ENCODE peak calls at places on chromosomes 1 and 21, in eight cellular contexts. A, O, K, D, W, F, E and X are unnamed samples.
A peak's percentile ranks its signal among the peaks of the same experiment; 100 is the strongest.

GRCh38 chr1:112696578-112697320 is 10.2 kb downstream of the RHOC start:
- DNase-seq in F (no peak), K (no peak), D (no peak), O (no peak), A (no peak), W (no peak), E (no peak), X (no peak)

GRCh38 chr1:8660455-8660854 is 157.0 kb downstream of the RERE start:
- DNase-seq in E (no peak), A (peak; percentile 26), F (peak; percentile 93), K (no peak), D (peak; percentile 71), W (peak; percentile 91), O (no peak), X (peak; percentile 54)

GRCh38 chr1:210330279-210330866 is 1.7 kb downstream of the HHAT start:
- DNase-seq in E (no peak), A (no peak), F (peak; percentile 22), W (no peak), O (peak; percentile 27), K (no peak), D (no peak), X (no peak)

GRCh38 chr21:37257967-37258877 is 8.9 kb downstream of the VPS26C start:
- DNase-seq in E (peak; percentile 86), F (peak; percentile 69), O (peak; percentile 81), K (peak; percentile 97), A (peak; percentile 85), D (peak; percentile 52), W (peak; percentile 52), X (peak; percentile 58)

GRCh38 chr1:118878661-118879060 is 109.5 kb downstream of the TBX15 start:
- DNase-seq in F (no peak), E (no peak), O (no peak), D (no peak), K (no peak), W (no peak), A (no peak), X (no peak)

GRCh38 chr1:206580438-206581113 is 31.7 kb downstream of the EIF2D start:
- DNase-seq in K (no peak), O (no peak), W (no peak), E (no peak), A (no peak), D (no peak), F (no peak), X (no peak)

GRCh38 chr21:14846619-14847018 is 218.2 kb downstream of the NRIP1 start:
- DNase-seq in W (no peak), K (no peak), O (no peak), A (no peak), F (no peak), E (no peak), D (no peak), X (no peak)

GRCh38 chr1:168234846-168235547 is 9.2 kb downstream of the SFT2D2 start:
- DNase-seq in K (peak; percentile 61), D (no peak), E (peak; percentile 52), A (peak; percentile 53), F (peak; percentile 61), W (peak; percentile 64), O (peak; percentile 20), X (no peak)

GRCh38 chr1:14660795-14661194 is 62.3 kb downstream of the KAZN start:
- DNase-seq in A (no peak), W (no peak), D (no peak), K (peak; percentile 11), O (no peak), E (no peak), F (peak; percentile 20), X (no peak)

GRCh38 chr21:26127918-26128317 is 42.7 kb downstream of the APP start:
- DNase-seq in K (no peak), A (peak; percentile 24), E (no peak), W (peak; percentile 54), F (peak; percentile 37), O (no peak), D (no peak), X (no peak)

GRCh38 chr1:183139281-183139942 is 46.7 kb upstream of the LAMC2 start:
- DNase-seq in K (no peak), W (peak; percentile 34), D (no peak), O (peak; percentile 73), F (peak; percentile 61), E (no peak), A (no peak), X (no peak)

GRCh38 chr1:21021311-21021710 is 155.4 kb downstream of the EIF4G3 start:
- DNase-seq in D (no peak), W (no peak), K (no peak), E (no peak), O (no peak), F (no peak), A (no peak), X (no peak)

GRCh38 chr1:184028854-184029623 is 8.5 kb downstream of the COLGALT2 start:
- DNase-seq in E (no peak), A (no peak), K (no peak), F (no peak), W (no peak), O (no peak), D (peak; percentile 43), X (peak; percentile 47)

GRCh38 chr1:33420870-33421775 is 9.8 kb downstream of the PHC2 start:
- DNase-seq in F (peak; percentile 33), E (no peak), K (no peak), D (no peak), A (no peak), O (no peak), W (peak; percentile 27), X (no peak)

GRCh38 chr1:33263890-33264504 is 7.7 kb downstream of the ZNF362 start:
- DNase-seq in E (no peak), F (no peak), K (no peak), A (no peak), D (no peak), O (no peak), W (no peak), X (no peak)

GRCh38 chr1:232533328-232533727 is 96.6 kb downstream of the SIPA1L2 start:
- DNase-seq in K (no peak), W (no peak), D (no peak), E (no peak), O (no peak), F (no peak), A (no peak), X (no peak)

GRCh38 chr1:156922986-156923564 is 2.6 kb downstream of the LRRC71 start:
- DNase-seq in A (no peak), W (no peak), D (no peak), K (no peak), F (no peak), O (no peak), E (no peak), X (no peak)